ENCODE peak calls at places on chromosome 11, in seven cellular contexts. T, H, X, K, N, M and O are unnamed samples.

GRCh38 chr11:1373536-1374214 is 16.1 kb upstream of the BRSK2 start:
- DNase-seq in T (no peak), H (peak; percentile 32), X (no peak), K (no peak), N (no peak), M (no peak), O (no peak)

GRCh38 chr11:1059759-1060158 is 14.9 kb upstream of the MUC2 start:
- DNase-seq in T (peak; percentile 34), H (no peak), X (no peak), K (no peak), N (no peak), M (peak; percentile 82), O (peak; percentile 51)

GRCh38 chr11:102971766-102972165 is 16.2 kb upstream of the MMP13 start:
- DNase-seq in T (no peak), H (peak; percentile 20), X (no peak), K (no peak), N (no peak), M (no peak), O (no peak)

GRCh38 chr11:69204246-69205124 is 48.8 kb downstream of the SMIM38 start:
- DNase-seq in T (no peak), H (no peak), X (no peak), K (no peak), N (no peak), M (no peak), O (no peak)

GRCh38 chr11:279040-279965 is 1.1 kb downstream of the NLRP6 start:
- DNase-seq in T (no peak), H (no peak), X (no peak), K (no peak), N (no peak), M (no peak), O (no peak)

GRCh38 chr11:69481393-69481844 is at the start of gene LINC01488:
- DNase-seq in T (no peak), H (no peak), X (no peak), K (no peak), N (no peak), M (no peak), O (no peak)

GRCh38 chr11:44572884-44573283 is 7.4 kb downstream of the CD82 start:
- DNase-seq in T (peak; percentile 65), H (no peak), X (no peak), K (no peak), N (no peak), M (peak; percentile 47), O (peak; percentile 85)

GRCh38 chr11:34052608-34053160 is 1.2 kb downstream of the CAPRIN1 start:
- DNase-seq in T (peak; percentile 44), H (no peak), X (peak; percentile 15), K (peak; percentile 38), N (no peak), M (no peak), O (no peak)

GRCh38 chr11:9609002-9609759 is 35.7 kb downstream of the WEE1 start:
- DNase-seq in T (no peak), H (no peak), X (no peak), K (no peak), N (no peak), M (no peak), O (no peak)

GRCh38 chr11:18617688-18618340 is 16.3 kb downstream of the SPTY2D1 start:
- DNase-seq in T (no peak), H (peak; percentile 71), X (no peak), K (peak; percentile 33), N (no peak), M (no peak), O (no peak)

GRCh38 chr11:117189191-117189940 is 9.8 kb upstream of the TAGLN start:
- DNase-seq in T (no peak), H (no peak), X (no peak), K (no peak), N (no peak), M (no peak), O (no peak)

GRCh38 chr11:104332110-104332509 is 168.2 kb upstream of the PDGFD start:
- DNase-seq in T (peak; percentile 76), H (no peak), X (peak; percentile 9), K (no peak), N (peak; percentile 39), M (peak; percentile 8), O (peak; percentile 74)

GRCh38 chr11:108551653-108552462 is 41.7 kb downstream of the EXPH5 start:
- DNase-seq in T (peak; percentile 76), H (peak; percentile 46), X (no peak), K (no peak), N (no peak), M (no peak), O (no peak)

GRCh38 chr11:126404367-126404766 is 48.9 kb downstream of the ST3GAL4 start:
- DNase-seq in T (peak; percentile 54), H (peak; percentile 18), X (no peak), K (no peak), N (no peak), M (peak; percentile 38), O (no peak)

GRCh38 chr11:86108146-86108545 is 39.3 kb upstream of the PICALM start:
- DNase-seq in T (no peak), H (no peak), X (no peak), K (no peak), N (no peak), M (no peak), O (no peak)

GRCh38 chr11:113818426-113818825 is 38.8 kb downstream of the CLDN25 start:
- DNase-seq in T (no peak), H (no peak), X (no peak), K (no peak), N (no peak), M (no peak), O (no peak)

GRCh38 chr11:125626381-125626950 is 1.5 kb downstream of the CHEK1 start:
- DNase-seq in T (no peak), H (peak; percentile 16), X (no peak), K (no peak), N (peak; percentile 82), M (no peak), O (no peak)

GRCh38 chr11:124085583-124085982 is 29.7 kb upstream of the VWA5A start:
- DNase-seq in T (no peak), H (peak; percentile 26), X (no peak), K (no peak), N (no peak), M (peak; percentile 74), O (no peak)

GRCh38 chr11:30113326-30113873 is 96.6 kb upstream of the KCNA4 start:
- DNase-seq in T (no peak), H (no peak), X (no peak), K (no peak), N (no peak), M (no peak), O (no peak)

GRCh38 chr11:72123117-72123653 is 10.7 kb upstream of the ANAPC15 start:
- DNase-seq in T (no peak), H (no peak), X (no peak), K (no peak), N (no peak), M (no peak), O (no peak)

GRCh38 chr11:64935634-64936081 is at the start of gene GPHA2:
- DNase-seq in T (peak; percentile 88), H (no peak), X (peak; percentile 39), K (peak; percentile 15), N (peak; percentile 53), M (no peak), O (peak; percentile 91)
- H3K23ac ChIP-seq in T (no peak within 1 kb of the TSS), H (no peak within 1 kb of the TSS), X (peak within 1 kb of the TSS; percentile 37), K (no peak within 1 kb of the TSS), N (no peak within 1 kb of the TSS), M (no peak within 1 kb of the TSS), O (no peak within 1 kb of the TSS)

DNA sequence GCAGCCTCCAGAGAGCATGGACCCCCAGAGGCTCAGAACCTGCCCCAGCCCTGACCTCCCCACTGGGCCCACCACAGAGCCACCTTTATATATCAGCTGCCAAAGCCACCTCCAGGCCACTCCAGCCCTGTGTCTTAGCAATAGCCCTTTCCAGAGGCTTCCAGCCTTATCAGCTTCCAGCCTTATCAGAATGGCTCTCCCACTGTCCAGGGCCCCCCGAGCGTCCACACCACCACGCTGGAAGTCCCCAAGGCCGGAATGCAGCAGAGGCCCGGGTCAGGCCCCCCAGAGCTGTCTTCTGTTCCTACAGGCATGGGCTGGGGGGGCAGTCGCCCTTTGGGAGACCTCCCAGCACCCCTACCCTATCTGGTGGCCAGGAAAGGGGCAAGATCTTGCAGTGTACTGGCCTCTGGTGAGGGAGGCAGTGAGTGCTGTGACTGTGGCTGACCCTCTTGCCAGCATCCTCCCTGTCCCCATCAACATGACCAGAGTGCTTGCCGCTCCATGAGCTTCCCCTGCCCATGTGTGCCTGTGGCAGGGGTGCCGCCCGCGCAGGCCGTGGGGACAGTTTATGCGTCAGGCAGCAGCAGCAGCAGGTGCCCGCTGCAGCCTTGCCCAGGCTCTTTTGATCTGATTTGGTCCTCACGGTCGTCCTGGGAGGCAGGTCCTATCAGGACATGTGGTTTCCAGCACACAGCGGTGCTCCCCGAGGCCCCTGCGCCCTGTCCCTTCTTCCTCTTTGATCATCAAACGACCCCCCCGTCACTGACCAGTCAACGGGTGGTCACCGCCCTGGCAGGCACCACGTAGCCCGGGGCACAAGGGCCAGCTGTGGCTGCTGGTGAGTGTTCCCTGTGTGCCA is 15.9 kb downstream of the OSBPL5 start:
- DNase-seq in T (peak; percentile 71), H (no peak), X (no peak), K (no peak), N (no peak), M (no peak), O (no peak)
- H2BK120ac ChIP-seq in T (no peak overlapping the region), H (no peak overlapping the region), X (no peak overlapping the region), K (no peak overlapping the region), N (no peak overlapping the region), M (no peak overlapping the region), O (no peak overlapping the region)

DNA sequence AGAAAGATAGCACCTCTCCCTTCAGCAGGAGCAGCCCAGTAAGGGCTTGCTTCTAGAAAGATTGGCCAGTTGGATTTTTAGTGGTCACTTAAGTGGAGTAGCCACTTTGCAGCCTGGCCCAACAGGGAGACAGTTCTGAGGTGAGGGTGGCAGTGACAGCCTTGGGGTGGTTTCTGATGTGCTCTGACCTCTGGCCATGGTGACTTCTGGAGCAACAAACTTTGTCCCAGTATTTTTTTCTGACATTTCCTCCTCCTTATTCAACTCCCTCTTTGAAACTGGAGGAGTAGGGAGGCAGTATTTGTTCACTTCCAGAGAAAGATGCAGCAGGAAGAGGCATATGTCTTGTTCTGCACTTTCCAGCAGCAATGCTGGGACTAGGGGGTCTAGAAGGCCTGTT is 37.4 kb downstream of the RCOR2 start:
- DNase-seq in T (no peak), H (no peak), X (no peak), K (no peak), N (no peak), M (no peak), O (no peak)
- H3K23ac ChIP-seq in T (no peak overlapping the region), H (peak overlapping the region; percentile 45), X (no peak overlapping the region), K (no peak overlapping the region), N (no peak overlapping the region), M (no peak overlapping the region), O (no peak overlapping the region)

GRCh38 chr11:79195209-79195608 is 245.6 kb downstream of the TENM4 start:
- DNase-seq in T (no peak), H (no peak), X (no peak), K (no peak), N (no peak), M (no peak), O (no peak)
- H2BK120ac ChIP-seq in T (no peak overlapping the region), H (no peak overlapping the region), X (no peak overlapping the region), K (no peak overlapping the region), N (no peak overlapping the region), M (no peak overlapping the region), O (no peak overlapping the region)

DNA sequence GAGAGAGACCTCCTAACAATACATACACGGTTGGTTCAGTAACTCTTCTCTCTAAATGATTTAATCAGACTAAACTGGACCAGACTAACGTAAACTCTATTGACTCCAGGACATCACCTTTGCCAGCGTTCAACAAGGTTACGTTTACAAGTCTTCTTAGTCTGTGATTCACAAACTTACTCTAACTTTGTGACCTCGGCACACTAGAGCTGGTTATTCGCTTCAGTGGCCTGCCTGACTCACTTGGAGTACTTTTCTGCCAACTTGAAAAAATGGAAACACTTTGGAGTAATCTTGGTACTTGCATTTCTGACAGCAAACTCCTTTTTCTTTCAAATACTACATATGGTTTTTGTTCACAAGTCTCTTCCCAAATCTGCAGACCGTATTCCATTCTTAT is 26.2 kb downstream of the MTMR2 start:
- DNase-seq in T (no peak), H (peak; percentile 77), X (no peak), K (peak; percentile 34), N (no peak), M (no peak), O (no peak)
- H3K23ac ChIP-seq in T (no peak overlapping the region), H (peak overlapping the region; percentile 45), X (no peak overlapping the region), K (no peak overlapping the region), N (no peak overlapping the region), M (no peak overlapping the region), O (no peak overlapping the region)